ENCODE peak calls at places on chromosomes 5 and 9, in eight cellular contexts. One of them, this sample, is unnamed.

GRCh38 chr5:31987985-31988710 is 186.0 kb downstream of the GOLPH3 start:
- DNase-seq in activated CD8-positive, alpha-beta T cell treated with anti-CD3 and anti-CD28 coated beads for 36 hours: no peak
- DNase-seq in amygdala: no peak
- DNase-seq in neuronal stem cell: no peak
- DNase-seq in GM23248: peak; percentile 96
- DNase-seq in EL: peak; percentile 99
- DNase-seq in stimulated activated naive B cell treated with anti-CD40 and anti-IgM and Interleukin-4, amounts not matched to agents 10 μg/mL and 1 μg/mL and 100 μg/mL, for 72 hours: no peak
- DNase-seq in activated naive CD4-positive, alpha-beta T cell treated with anti-CD3 and anti-CD28 coated beads, Interleukin-2, amount 50 U/mL, for 16 hours: no peak
- DNase-seq in this sample: no peak

GRCh38 chr5:83447533-83447932 is 24.0 kb upstream of the VCAN start:
- DNase-seq in activated CD8-positive, alpha-beta T cell treated with anti-CD3 and anti-CD28 coated beads for 36 hours: no peak
- DNase-seq in amygdala: no peak
- DNase-seq in neuronal stem cell: no peak
- DNase-seq in GM23248: no peak
- DNase-seq in EL: no peak
- DNase-seq in stimulated activated naive B cell treated with anti-CD40 and anti-IgM and Interleukin-4, amounts not matched to agents 10 μg/mL and 1 μg/mL and 100 μg/mL, for 72 hours: no peak
- DNase-seq in activated naive CD4-positive, alpha-beta T cell treated with anti-CD3 and anti-CD28 coated beads, Interleukin-2, amount 50 U/mL, for 16 hours: no peak
- DNase-seq in this sample: no peak

GRCh38 chr9:113011911-113012381 is at the start of gene ZNF883:
- DNase-seq in activated CD8-positive, alpha-beta T cell treated with anti-CD3 and anti-CD28 coated beads for 36 hours: peak; percentile 66
- DNase-seq in amygdala: peak; percentile 74
- DNase-seq in neuronal stem cell: peak; percentile 48
- DNase-seq in GM23248: peak; percentile 85
- DNase-seq in EL: peak; percentile 67
- DNase-seq in stimulated activated naive B cell treated with anti-CD40 and anti-IgM and Interleukin-4, amounts not matched to agents 10 μg/mL and 1 μg/mL and 100 μg/mL, for 72 hours: peak; percentile 23
- DNase-seq in activated naive CD4-positive, alpha-beta T cell treated with anti-CD3 and anti-CD28 coated beads, Interleukin-2, amount 50 U/mL, for 16 hours: peak; percentile 37
- DNase-seq in this sample: peak; percentile 90

GRCh38 chr9:3508531-3509374 is 17.0 kb downstream of the RFX3 start:
- DNase-seq in activated CD8-positive, alpha-beta T cell treated with anti-CD3 and anti-CD28 coated beads for 36 hours: no peak
- DNase-seq in amygdala: no peak
- DNase-seq in neuronal stem cell: no peak
- DNase-seq in GM23248: no peak
- DNase-seq in EL: no peak
- DNase-seq in stimulated activated naive B cell treated with anti-CD40 and anti-IgM and Interleukin-4, amounts not matched to agents 10 μg/mL and 1 μg/mL and 100 μg/mL, for 72 hours: no peak
- DNase-seq in activated naive CD4-positive, alpha-beta T cell treated with anti-CD3 and anti-CD28 coated beads, Interleukin-2, amount 50 U/mL, for 16 hours: no peak
- DNase-seq in this sample: peak; percentile 34

GRCh38 chr5:54870251-54870650 is 115.1 kb downstream of the ESM1 start:
- DNase-seq in activated CD8-positive, alpha-beta T cell treated with anti-CD3 and anti-CD28 coated beads for 36 hours: no peak
- DNase-seq in amygdala: no peak
- DNase-seq in neuronal stem cell: no peak
- DNase-seq in GM23248: no peak
- DNase-seq in EL: no peak
- DNase-seq in stimulated activated naive B cell treated with anti-CD40 and anti-IgM and Interleukin-4, amounts not matched to agents 10 μg/mL and 1 μg/mL and 100 μg/mL, for 72 hours: no peak
- DNase-seq in activated naive CD4-positive, alpha-beta T cell treated with anti-CD3 and anti-CD28 coated beads, Interleukin-2, amount 50 U/mL, for 16 hours: no peak
- DNase-seq in this sample: no peak

GRCh38 chr5:100584069-100584468 is 48.9 kb downstream of the FAM174A start:
- DNase-seq in activated CD8-positive, alpha-beta T cell treated with anti-CD3 and anti-CD28 coated beads for 36 hours: no peak
- DNase-seq in amygdala: no peak
- DNase-seq in neuronal stem cell: no peak
- DNase-seq in GM23248: no peak
- DNase-seq in EL: no peak
- DNase-seq in stimulated activated naive B cell treated with anti-CD40 and anti-IgM and Interleukin-4, amounts not matched to agents 10 μg/mL and 1 μg/mL and 100 μg/mL, for 72 hours: no peak
- DNase-seq in activated naive CD4-positive, alpha-beta T cell treated with anti-CD3 and anti-CD28 coated beads, Interleukin-2, amount 50 U/mL, for 16 hours: no peak
- DNase-seq in this sample: peak; percentile 41

GRCh38 chr5:132098151-132098594 is 24.6 kb downstream of the CSF2 start:
- DNase-seq in activated CD8-positive, alpha-beta T cell treated with anti-CD3 and anti-CD28 coated beads for 36 hours: peak; percentile 49
- DNase-seq in amygdala: no peak
- DNase-seq in neuronal stem cell: no peak
- DNase-seq in GM23248: peak; percentile 79
- DNase-seq in EL: peak; percentile 45
- DNase-seq in stimulated activated naive B cell treated with anti-CD40 and anti-IgM and Interleukin-4, amounts not matched to agents 10 μg/mL and 1 μg/mL and 100 μg/mL, for 72 hours: peak; percentile 75
- DNase-seq in activated naive CD4-positive, alpha-beta T cell treated with anti-CD3 and anti-CD28 coated beads, Interleukin-2, amount 50 U/mL, for 16 hours: no peak
- DNase-seq in this sample: no peak

GRCh38 chr5:34007116-34007674 is 655 bp downstream of the AMACR start:
- DNase-seq in activated CD8-positive, alpha-beta T cell treated with anti-CD3 and anti-CD28 coated beads for 36 hours: no peak
- DNase-seq in amygdala: peak; percentile 33
- DNase-seq in neuronal stem cell: no peak
- DNase-seq in GM23248: peak; percentile 50
- DNase-seq in EL: peak; percentile 22
- DNase-seq in stimulated activated naive B cell treated with anti-CD40 and anti-IgM and Interleukin-4, amounts not matched to agents 10 μg/mL and 1 μg/mL and 100 μg/mL, for 72 hours: no peak
- DNase-seq in activated naive CD4-positive, alpha-beta T cell treated with anti-CD3 and anti-CD28 coated beads, Interleukin-2, amount 50 U/mL, for 16 hours: no peak
- DNase-seq in this sample: no peak

GRCh38 chr5:177041936-177042335 is 19.4 kb downstream of the ZNF346 start:
- DNase-seq in activated CD8-positive, alpha-beta T cell treated with anti-CD3 and anti-CD28 coated beads for 36 hours: no peak
- DNase-seq in amygdala: no peak
- DNase-seq in neuronal stem cell: no peak
- DNase-seq in GM23248: peak; percentile 45
- DNase-seq in EL: no peak
- DNase-seq in stimulated activated naive B cell treated with anti-CD40 and anti-IgM and Interleukin-4, amounts not matched to agents 10 μg/mL and 1 μg/mL and 100 μg/mL, for 72 hours: no peak
- DNase-seq in activated naive CD4-positive, alpha-beta T cell treated with anti-CD3 and anti-CD28 coated beads, Interleukin-2, amount 50 U/mL, for 16 hours: no peak
- DNase-seq in this sample: no peak

GRCh38 chr9:23829580-23830458 is 3.8 kb upstream of the ELAVL2 start:
- DNase-seq in activated CD8-positive, alpha-beta T cell treated with anti-CD3 and anti-CD28 coated beads for 36 hours: no peak
- DNase-seq in amygdala: no peak
- DNase-seq in neuronal stem cell: no peak
- DNase-seq in GM23248: peak; percentile 49
- DNase-seq in EL: no peak
- DNase-seq in stimulated activated naive B cell treated with anti-CD40 and anti-IgM and Interleukin-4, amounts not matched to agents 10 μg/mL and 1 μg/mL and 100 μg/mL, for 72 hours: no peak
- DNase-seq in activated naive CD4-positive, alpha-beta T cell treated with anti-CD3 and anti-CD28 coated beads, Interleukin-2, amount 50 U/mL, for 16 hours: no peak
- DNase-seq in this sample: no peak

GRCh38 chr5:81520769-81521168 is 126.8 kb upstream of the ACOT12 start:
- DNase-seq in activated CD8-positive, alpha-beta T cell treated with anti-CD3 and anti-CD28 coated beads for 36 hours: no peak
- DNase-seq in amygdala: no peak
- DNase-seq in neuronal stem cell: no peak
- DNase-seq in GM23248: no peak
- DNase-seq in EL: no peak
- DNase-seq in stimulated activated naive B cell treated with anti-CD40 and anti-IgM and Interleukin-4, amounts not matched to agents 10 μg/mL and 1 μg/mL and 100 μg/mL, for 72 hours: no peak
- DNase-seq in activated naive CD4-positive, alpha-beta T cell treated with anti-CD3 and anti-CD28 coated beads, Interleukin-2, amount 50 U/mL, for 16 hours: no peak
- DNase-seq in this sample: no peak

GRCh38 chr5:133967715-133968056 is 739 bp downstream of the C5orf15 start:
- DNase-seq in activated CD8-positive, alpha-beta T cell treated with anti-CD3 and anti-CD28 coated beads for 36 hours: no peak
- DNase-seq in amygdala: no peak
- DNase-seq in neuronal stem cell: no peak
- DNase-seq in GM23248: peak; percentile 65
- DNase-seq in EL: peak; percentile 59
- DNase-seq in stimulated activated naive B cell treated with anti-CD40 and anti-IgM and Interleukin-4, amounts not matched to agents 10 μg/mL and 1 μg/mL and 100 μg/mL, for 72 hours: no peak
- DNase-seq in activated naive CD4-positive, alpha-beta T cell treated with anti-CD3 and anti-CD28 coated beads, Interleukin-2, amount 50 U/mL, for 16 hours: no peak
- DNase-seq in this sample: no peak

GRCh38 chr5:133467325-133467700 is 145.0 kb downstream of the FSTL4 start:
- DNase-seq in activated CD8-positive, alpha-beta T cell treated with anti-CD3 and anti-CD28 coated beads for 36 hours: peak; percentile 18
- DNase-seq in amygdala: no peak
- DNase-seq in neuronal stem cell: no peak
- DNase-seq in GM23248: no peak
- DNase-seq in EL: no peak
- DNase-seq in stimulated activated naive B cell treated with anti-CD40 and anti-IgM and Interleukin-4, amounts not matched to agents 10 μg/mL and 1 μg/mL and 100 μg/mL, for 72 hours: no peak
- DNase-seq in activated naive CD4-positive, alpha-beta T cell treated with anti-CD3 and anti-CD28 coated beads, Interleukin-2, amount 50 U/mL, for 16 hours: no peak
- DNase-seq in this sample: no peak

GRCh38 chr5:109281136-109281690 is 128.6 kb downstream of the PJA2 start:
- DNase-seq in activated CD8-positive, alpha-beta T cell treated with anti-CD3 and anti-CD28 coated beads for 36 hours: no peak
- DNase-seq in amygdala: no peak
- DNase-seq in neuronal stem cell: no peak
- DNase-seq in GM23248: no peak
- DNase-seq in EL: no peak
- DNase-seq in stimulated activated naive B cell treated with anti-CD40 and anti-IgM and Interleukin-4, amounts not matched to agents 10 μg/mL and 1 μg/mL and 100 μg/mL, for 72 hours: no peak
- DNase-seq in activated naive CD4-positive, alpha-beta T cell treated with anti-CD3 and anti-CD28 coated beads, Interleukin-2, amount 50 U/mL, for 16 hours: no peak
- DNase-seq in this sample: no peak

GRCh38 chr5:113057437-113058052 is 80.9 kb downstream of the DCP2 start:
- DNase-seq in activated CD8-positive, alpha-beta T cell treated with anti-CD3 and anti-CD28 coated beads for 36 hours: no peak
- DNase-seq in amygdala: no peak
- DNase-seq in neuronal stem cell: no peak
- DNase-seq in GM23248: no peak
- DNase-seq in EL: no peak
- DNase-seq in stimulated activated naive B cell treated with anti-CD40 and anti-IgM and Interleukin-4, amounts not matched to agents 10 μg/mL and 1 μg/mL and 100 μg/mL, for 72 hours: no peak
- DNase-seq in activated naive CD4-positive, alpha-beta T cell treated with anti-CD3 and anti-CD28 coated beads, Interleukin-2, amount 50 U/mL, for 16 hours: no peak
- DNase-seq in this sample: no peak

This sample was measured in DMS79.